ENCODE peak calls at places on chromosomes 3 and 15, in seven cellular contexts. D, Y, G, R, Q, W and A are unnamed samples.

GRCh38 chr3:126348308-126348920 is 8.8 kb downstream of the KLF15 start:
- DNase-seq in D (no peak), Y (peak; percentile 70), G (no peak), R (peak; percentile 69), Q (no peak), W (no peak), A (no peak)

GRCh38 chr3:114363554-114364202 is 69.8 kb downstream of the TIGIT start:
- DNase-seq in D (peak; percentile 87), Y (no peak), G (no peak), R (no peak), Q (peak; percentile 74), W (no peak), A (no peak)

GRCh38 chr15:81176291-81176893 is 20.3 kb upstream of the IL16 start:
- DNase-seq in D (no peak), Y (no peak), G (no peak), R (peak; percentile 70), Q (no peak), W (no peak), A (no peak)

GRCh38 chr15:46280753-46281521 is 646.1 kb downstream of the SQOR start:
- DNase-seq in D (no peak), Y (peak; percentile 75), G (no peak), R (peak; percentile 43), Q (no peak), W (no peak), A (no peak)

GRCh38 chr3:44076221-44076829 is 165.4 kb upstream of the TOPAZ1 start:
- DNase-seq in D (no peak), Y (peak; percentile 53), G (no peak), R (peak; percentile 57), Q (no peak), W (no peak), A (no peak)

GRCh38 chr3:16985608-16986007 is 100.9 kb downstream of the PLCL2 start:
- DNase-seq in D (no peak), Y (no peak), G (no peak), R (no peak), Q (no peak), W (no peak), A (no peak)

GRCh38 chr3:14472471-14473351 is 67.4 kb downstream of the GRIP2 start:
- DNase-seq in D (peak; percentile 92), Y (peak; percentile 88), G (peak; percentile 82), R (peak; percentile 55), Q (peak; percentile 95), W (no peak), A (no peak)

GRCh38 chr15:63532307-63532744 is 27.9 kb downstream of the USP3 start:
- DNase-seq in D (peak; percentile 38), Y (no peak), G (peak; percentile 22), R (no peak), Q (no peak), W (no peak), A (no peak)

GRCh38 chr15:67146214-67146613 is 80.8 kb downstream of the SMAD3 start:
- DNase-seq in D (peak; percentile 93), Y (no peak), G (no peak), R (no peak), Q (peak; percentile 89), W (no peak), A (no peak)

GRCh38 chr15:80031841-80032240 is 27.6 kb upstream of the ZFAND6 start:
- DNase-seq in D (no peak), Y (no peak), G (peak; percentile 58), R (no peak), Q (no peak), W (no peak), A (no peak)

GRCh38 chr15:31271706-31272557 is 54.7 kb upstream of the KLF13 start:
- DNase-seq in D (no peak), Y (no peak), G (no peak), R (peak; percentile 18), Q (no peak), W (no peak), A (no peak)

GRCh38 chr15:51195459-51195858 is 100.8 kb upstream of the TNFAIP8L3 start:
- DNase-seq in D (no peak), Y (no peak), G (no peak), R (no peak), Q (no peak), W (no peak), A (no peak)

GRCh38 chr3:134427400-134428111 is 53.3 kb upstream of the AMOTL2 start:
- DNase-seq in D (peak; percentile 100), Y (peak; percentile 72), G (peak; percentile 99), R (no peak), Q (peak; percentile 99), W (no peak), A (no peak)

GRCh38 chr3:5017953-5018531 is 38.8 kb downstream of the BHLHE40 start:
- DNase-seq in D (no peak), Y (peak; percentile 86), G (no peak), R (no peak), Q (no peak), W (no peak), A (no peak)

GRCh38 chr3:159762238-159762637 is 226.4 kb upstream of the IL12A start:
- DNase-seq in D (no peak), Y (peak; percentile 72), G (peak; percentile 45), R (no peak), Q (no peak), W (no peak), A (no peak)

GRCh38 chr3:101479022-101479421 is 34.0 kb downstream of the SENP7 start:
- DNase-seq in D (no peak), Y (no peak), G (no peak), R (no peak), Q (no peak), W (no peak), A (no peak)

GRCh38 chr15:69666441-69666882 is 213.8 kb downstream of the RPLP1 start:
- DNase-seq in D (peak; percentile 31), Y (no peak), G (peak; percentile 50), R (no peak), Q (peak; percentile 7), W (no peak), A (no peak)

GRCh38 chr3:99878005-99878404 is 60.3 kb downstream of the CMSS1 start:
- DNase-seq in D (peak; percentile 88), Y (peak; percentile 59), G (peak; percentile 82), R (no peak), Q (peak; percentile 94), W (no peak), A (no peak)

GRCh38 chr15:52183562-52184173 is 7.5 kb downstream of the GNB5 start:
- DNase-seq in D (peak; percentile 39), Y (peak; percentile 49), G (peak; percentile 78), R (no peak), Q (peak; percentile 52), W (no peak), A (peak; percentile 35)

GRCh38 chr15:93040288-93041158 is 48.5 kb downstream of the RGMA start:
- DNase-seq in D (no peak), Y (no peak), G (no peak), R (no peak), Q (no peak), W (no peak), A (no peak)

GRCh38 chr15:40232625-40233070 is 6.2 kb upstream of the PAK6 start:
- DNase-seq in D (peak; percentile 22), Y (peak; percentile 46), G (no peak), R (no peak), Q (no peak), W (no peak), A (no peak)

GRCh38 chr3:129239992-129240391 is 9.4 kb upstream of the COPG1 start:
- DNase-seq in D (no peak), Y (peak; percentile 34), G (no peak), R (peak; percentile 37), Q (no peak), W (no peak), A (no peak)

GRCh38 chr3:175456496-175456895 is 597.4 kb downstream of the NAALADL2 start:
- DNase-seq in D (peak; percentile 50), Y (no peak), G (no peak), R (no peak), Q (peak; percentile 5), W (no peak), A (no peak)

DNA sequence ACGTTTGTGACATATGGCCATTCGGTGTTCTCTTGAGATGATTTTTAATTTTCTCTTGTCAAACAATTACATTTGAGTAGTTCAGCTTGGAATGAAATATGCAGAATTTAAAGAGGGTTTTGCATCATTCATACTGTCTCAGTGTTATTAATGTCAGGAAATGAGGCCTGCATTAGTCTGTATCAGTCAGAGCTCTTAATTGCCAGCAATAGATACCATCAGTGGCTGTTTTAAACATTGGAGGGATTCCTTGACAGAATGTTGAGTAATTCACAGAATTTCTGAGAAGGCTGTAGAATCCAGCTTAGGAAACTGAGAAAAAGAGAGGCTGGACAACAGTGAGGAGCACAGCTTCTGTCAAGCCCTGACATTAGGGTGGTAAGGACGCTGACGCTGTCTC is 722.0 kb downstream of the NR2F2 start:
- DNase-seq in D (no peak), Y (no peak), G (peak; percentile 50), R (no peak), Q (peak; percentile 61), W (no peak), A (no peak)
- H3K23ac ChIP-seq in D (no peak overlapping the region), Y (no peak overlapping the region), G (no peak overlapping the region), R (no peak overlapping the region), Q (no peak overlapping the region), W (no peak overlapping the region), A (no peak overlapping the region)

GRCh38 chr3:136332302-136332701 is 82.2 kb downstream of the PCCB start:
- DNase-seq in D (no peak), Y (no peak), G (no peak), R (no peak), Q (no peak), W (no peak), A (no peak)
- H3K9ac ChIP-seq in D (no peak overlapping the region), Y (no peak overlapping the region), G (no peak overlapping the region), R (no peak overlapping the region), Q (no peak overlapping the region), W (no peak overlapping the region), A (no peak overlapping the region)

DNA sequence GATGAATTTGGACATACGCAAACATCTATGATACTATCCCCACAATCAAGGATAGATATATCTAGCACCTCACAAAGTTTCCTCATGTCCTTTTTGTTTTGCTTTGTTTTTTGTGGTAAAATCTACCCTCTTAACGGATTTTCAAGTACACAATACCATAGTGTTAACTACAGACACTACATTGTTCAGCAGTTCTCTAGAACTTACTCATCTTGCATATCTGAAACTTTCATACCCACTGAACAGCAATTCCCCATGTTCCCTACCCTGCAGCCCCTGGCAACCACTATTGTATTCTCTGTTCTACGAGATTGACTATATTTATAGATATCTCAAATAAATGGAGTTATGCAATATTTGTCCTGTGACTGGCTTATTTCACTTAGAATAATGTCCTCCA is 58.1 kb upstream of the TJP1 start:
- DNase-seq in D (no peak), Y (no peak), G (no peak), R (no peak), Q (no peak), W (no peak), A (no peak)
- H2AK5ac ChIP-seq in D (no peak overlapping the region), Y (no peak overlapping the region), G (no peak overlapping the region), R (no peak overlapping the region), Q (no peak overlapping the region), W (no peak overlapping the region), A (no peak overlapping the region)

GRCh38 chr3:40046149-40046548 is 236.7 kb downstream of the MYRIP start:
- DNase-seq in D (no peak), Y (no peak), G (no peak), R (no peak), Q (no peak), W (no peak), A (no peak)

GRCh38 chr3:40042752-40043443 is 233.5 kb downstream of the MYRIP start:
- DNase-seq in D (no peak), Y (no peak), G (peak; percentile 28), R (no peak), Q (peak; percentile 1), W (no peak), A (no peak)

GRCh38 chr3:40043444-40043755 is 234.0 kb downstream of the MYRIP start:
- DNase-seq in D (no peak), Y (no peak), G (no peak), R (no peak), Q (no peak), W (no peak), A (no peak)

GRCh38 chr3:40047406-40047805 is 238.0 kb downstream of the MYRIP start:
- DNase-seq in D (no peak), Y (no peak), G (no peak), R (no peak), Q (no peak), W (no peak), A (no peak)

GRCh38 chr3:40044487-40044886 is 235.1 kb downstream of the MYRIP start:
- DNase-seq in D (no peak), Y (no peak), G (peak; percentile 99), R (no peak), Q (peak; percentile 20), W (no peak), A (no peak)
- H3K23ac ChIP-seq in D (no peak overlapping the region), Y (no peak overlapping the region), G (no peak overlapping the region), R (no peak overlapping the region), Q (no peak overlapping the region), W (no peak overlapping the region), A (no peak overlapping the region)